ENCODE peak calls at places on chromosomes 5 and 9, in five cellular contexts. I, Y, O, P and H are unnamed samples.

GRCh38 chr9:137913771-137914767 is 36.5 kb downstream of the CACNA1B start:
- DNase-seq in I (no peak), Y (no peak), O (peak; percentile 73), P (no peak), H (no peak)

GRCh38 chr9:92882276-92882675 is 4.4 kb upstream of the ZNF484 start:
- DNase-seq in I (no peak), Y (no peak), O (no peak), P (no peak), H (no peak)

GRCh38 chr9:4620881-4621555 is 41.1 kb upstream of the PLPP6 start:
- DNase-seq in I (no peak), Y (no peak), O (no peak), P (peak; percentile 23), H (no peak)

GRCh38 chr9:117413346-117414219 is 1.3 kb downstream of the ASTN2 start:
- DNase-seq in I (no peak), Y (no peak), O (no peak), P (no peak), H (peak; percentile 66)

GRCh38 chr5:72377920-72378635 is 57.9 kb downstream of the PTCD2 start:
- DNase-seq in I (no peak), Y (no peak), O (no peak), P (no peak), H (peak; percentile 74)

GRCh38 chr9:33146298-33146697 is 20.8 kb downstream of the B4GALT1 start:
- DNase-seq in I (no peak), Y (peak; percentile 21), O (no peak), P (no peak), H (no peak)

GRCh38 chr5:79642210-79642609 is 30.0 kb downstream of the TENT2 start:
- DNase-seq in I (no peak), Y (no peak), O (no peak), P (no peak), H (no peak)

GRCh38 chr9:114484854-114485443 is 20.3 kb downstream of the WHRN start:
- DNase-seq in I (peak; percentile 24), Y (no peak), O (no peak), P (peak; percentile 29), H (no peak)

GRCh38 chr9:128558431-128559310 is 6.3 kb downstream of the SPTAN1 start:
- DNase-seq in I (peak; percentile 82), Y (peak; percentile 84), O (no peak), P (peak; percentile 86), H (peak; percentile 57)

GRCh38 chr9:20437466-20437865 is 184.8 kb downstream of the MLLT3 start:
- DNase-seq in I (no peak), Y (no peak), O (no peak), P (no peak), H (no peak)

GRCh38 chr9:22682536-22683392 is 236.1 kb downstream of the DMRTA1 start:
- DNase-seq in I (no peak), Y (no peak), O (no peak), P (peak; percentile 78), H (no peak)

GRCh38 chr9:105062222-105062850 is 134.4 kb upstream of the ABCA1 start:
- DNase-seq in I (no peak), Y (no peak), O (no peak), P (peak; percentile 56), H (no peak)

GRCh38 chr9:114690308-114690707 is 8.3 kb upstream of the TEX48 start:
- DNase-seq in I (no peak), Y (no peak), O (no peak), P (peak; percentile 79), H (no peak)